ENCODE peak calls at places on chromosomes 11 and 22, in six cellular contexts. E, K, C, X, D and N are unnamed samples.

GRCh38 chr22:45997775-45998637 is 21.0 kb upstream of the WNT7B start:
- DNase-seq in E (no peak), K (no peak), C (no peak), X (no peak), D (no peak), N (no peak)

GRCh38 chr11:100830978-100831732 is 144.1 kb downstream of the ARHGAP42 start:
- DNase-seq in E (peak), K (no peak), C (no peak), X (peak), D (no peak), N (no peak)

GRCh38 chr11:64611961-64612646 is 21.1 kb downstream of the SLC22A12 start:
- DNase-seq in E (no peak), K (no peak), C (no peak), X (no peak), D (no peak), N (no peak)

GRCh38 chr22:47563406-47564157 is 801.1 kb downstream of the TBC1D22A start:
- DNase-seq in E (no peak), K (no peak), C (no peak), X (no peak), D (no peak), N (no peak)

GRCh38 chr11:132202621-132203020 is 832.2 kb downstream of the NTM start:
- DNase-seq in E (no peak), K (no peak), C (no peak), X (no peak), D (no peak), N (no peak)

GRCh38 chr22:35380013-35380412 is 883 bp upstream of the HMOX1 start:
- DNase-seq in E (no peak), K (no peak), C (no peak), X (peak), D (no peak), N (no peak)

GRCh38 chr11:3199537-3200295 is 18.9 kb downstream of the MRGPRG start:
- DNase-seq in E (no peak), K (no peak), C (no peak), X (no peak), D (no peak), N (no peak)

GRCh38 chr22:40922484-40923303 is 28.5 kb upstream of the RBX1 start:
- DNase-seq in E (peak), K (peak), C (peak), X (peak), D (peak), N (peak)

GRCh38 chr11:266676-267439 is 11.3 kb upstream of the NLRP6 start:
- DNase-seq in E (peak), K (no peak), C (no peak), X (no peak), D (no peak), N (no peak)

GRCh38 chr22:19687561-19688300 is 26.6 kb upstream of the SEPTIN5 start:
- DNase-seq in E (no peak), K (no peak), C (no peak), X (no peak), D (no peak), N (no peak)

GRCh38 chr11:35139883-35140282 is 912 bp downstream of the CD44 start:
- DNase-seq in E (no peak), K (no peak), C (no peak), X (no peak), D (no peak), N (no peak)

GRCh38 chr11:69972351-69972802 is 105.7 kb upstream of the ANO1 start:
- DNase-seq in E (no peak), K (no peak), C (no peak), X (no peak), D (no peak), N (no peak)

GRCh38 chr11:70796601-70797000 is 398.3 kb downstream of the CTTN start:
- DNase-seq in E (peak), K (peak), C (no peak), X (no peak), D (no peak), N (no peak)

GRCh38 chr11:23314162-23314561 is 453.9 kb upstream of the CCDC179 start:
- DNase-seq in E (no peak), K (no peak), C (no peak), X (peak), D (no peak), N (no peak)

GRCh38 chr22:43013355-43014061 is 1.4 kb downstream of the PACSIN2 start:
- DNase-seq in E (no peak), K (no peak), C (no peak), X (peak), D (peak), N (no peak)

GRCh38 chr11:65559535-65559934 is 1.4 kb upstream of the LTBP3 start:
- DNase-seq in E (no peak), K (no peak), C (no peak), X (no peak), D (no peak), N (no peak)

GRCh38 chr11:13135385-13136271 is 126.5 kb downstream of the RASSF10 start:
- DNase-seq in E (peak), K (no peak), C (no peak), X (peak), D (peak), N (no peak)

GRCh38 chr22:31211862-31212730 is at the start of gene LIMK2:
- DNase-seq in E (peak), K (peak), C (peak), X (peak), D (peak), N (no peak)
- TF ChIP-seq POLR2AphosphoS5 in E (peak), K (peak), C (peak), X (peak), D (peak), N (peak)

GRCh38 chr11:123363556-123363955 is 66.5 kb upstream of the GRAMD1B start:
- DNase-seq in E (no peak), K (no peak), C (no peak), X (no peak), D (no peak), N (no peak)
- TF ChIP-seq EZH2 in E (no peak), K (no peak), C (no peak), X (no peak), D (no peak), N (no peak)

GRCh38 chr11:76682681-76683080 is 12.1 kb upstream of the LRRC32 start:
- DNase-seq in E (no peak), K (no peak), C (no peak), X (no peak), D (no peak), N (no peak)

GRCh38 chr11:76678316-76678715 is 7.8 kb upstream of the LRRC32 start:
- DNase-seq in E (no peak), K (no peak), C (no peak), X (peak), D (no peak), N (no peak)

GRCh38 chr11:76677010-76677771 is 6.6 kb upstream of the LRRC32 start:
- DNase-seq in E (no peak), K (no peak), C (no peak), X (no peak), D (no peak), N (no peak)

GRCh38 chr11:76683496-76684095 is 13.0 kb upstream of the LRRC32 start:
- DNase-seq in E (no peak), K (no peak), C (no peak), X (no peak), D (no peak), N (no peak)

GRCh38 chr11:76680517-76681425 is 10.2 kb upstream of the LRRC32 start:
- DNase-seq in E (peak), K (peak), C (no peak), X (peak), D (peak), N (peak)
- H3K4me3 ChIP-seq in E (no peak), K (no peak), C (no peak), X (no peak), D (no peak), N (peak)

DNA sequence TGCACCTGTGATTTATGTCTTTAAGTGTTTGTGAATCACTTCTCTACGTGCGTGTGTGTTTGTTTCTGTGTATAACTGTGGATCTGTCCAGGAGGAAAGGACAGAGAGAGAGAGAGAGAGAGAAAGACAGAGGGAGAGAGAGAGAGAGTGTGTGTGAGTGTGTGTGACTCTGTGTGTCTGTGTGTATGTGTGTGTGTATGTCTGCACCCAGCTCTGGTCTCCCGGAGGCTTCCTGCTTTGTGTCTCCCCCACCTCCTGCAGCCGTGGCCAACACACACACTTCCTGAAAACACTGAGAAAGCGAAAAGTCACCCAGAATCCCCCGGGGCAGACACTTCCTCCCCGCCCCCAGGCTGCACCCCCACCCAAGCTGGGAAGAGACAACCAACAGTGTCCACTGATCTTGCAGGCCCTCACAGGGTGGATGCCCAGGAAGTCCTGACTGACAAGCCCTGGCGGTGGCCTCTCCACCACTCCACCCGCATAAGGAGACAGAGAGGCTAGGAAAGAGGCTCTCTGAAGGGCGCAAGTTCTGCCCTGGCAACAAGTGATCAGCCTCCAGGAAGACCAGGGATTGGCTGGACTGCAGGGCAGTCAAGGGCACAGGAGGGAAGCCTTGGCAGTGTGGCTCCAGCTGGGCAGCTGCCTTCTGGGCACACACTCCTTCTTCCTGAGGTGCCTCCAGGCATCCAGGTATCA is 30.0 kb downstream of the ARAP1 start:
- DNase-seq in E (peak), K (peak), C (no peak), X (peak), D (no peak), N (peak)
- TF ChIP-seq POLR2AphosphoS5 in E (no peak), K (peak), C (peak), X (peak), D (no peak), N (peak)

DNA sequence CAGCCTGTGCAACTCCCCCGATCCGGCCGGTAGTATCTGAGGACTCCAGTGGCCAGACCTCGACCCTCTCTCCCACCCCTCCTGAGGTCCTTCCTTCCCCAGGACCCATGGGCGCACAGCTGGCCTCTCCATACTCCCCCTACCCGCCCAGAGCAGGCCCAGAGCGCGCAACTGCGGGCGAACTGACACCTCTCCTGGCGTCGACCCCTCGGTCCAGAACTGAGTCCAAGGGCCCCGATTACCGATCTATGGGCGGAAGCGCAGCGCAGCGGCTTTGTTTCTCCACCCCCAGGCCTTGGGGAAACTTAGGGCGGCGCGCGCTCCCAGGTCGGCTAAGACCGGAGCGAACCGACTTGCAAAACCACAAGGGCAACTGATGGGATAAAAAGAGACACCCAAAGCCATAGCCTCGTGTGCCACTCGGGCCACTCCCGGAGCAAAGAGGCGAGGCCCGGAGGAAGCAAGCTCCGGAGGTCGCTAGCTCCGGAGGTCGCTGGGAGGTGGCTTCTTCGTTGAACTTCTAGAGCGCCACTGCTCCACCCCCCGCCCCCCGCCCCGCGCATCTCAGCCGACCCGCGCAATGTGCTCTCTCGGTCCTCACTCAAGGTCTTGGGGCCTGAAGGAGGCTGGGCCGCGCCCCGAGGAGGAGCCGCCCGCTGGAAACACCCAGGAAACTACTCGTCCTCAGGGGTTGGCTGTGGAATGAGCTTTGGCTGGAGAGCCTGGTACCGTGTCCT is 9.8 kb upstream of the ALX4 start:
- DNase-seq in E (peak), K (no peak), C (no peak), X (no peak), D (no peak), N (no peak)
- TF ChIP-seq EZH2 in E (peak), K (no peak), C (no peak), X (peak), D (no peak), N (no peak)